ENCODE peak calls at places on chromosome 14, in ten cellular contexts. F is CD8-positive, alpha-beta T cell; X is bronchial epithelial cell; M is endothelial cell of umbilical vein; J is stomach; S is IMR-90; V is GM06990; C is psoas muscle; B is epithelial cell of esophagus; L is cardiac fibroblast. W is an unnamed sample.

GRCh38 chr14:24139272-24139934 is 2.0 kb downstream of the EMC9 start:
- DNase-seq in C (no peak), B (no peak), F (no peak), L (no peak), J (no peak), X (no peak), V (no peak), S (no peak), M (no peak), W (no peak)

GRCh38 chr14:93952829-93953228 is 23.5 kb downstream of the ASB2 start:
- DNase-seq in J (no peak), B (no peak), F (no peak), C (no peak), X (no peak), V (no peak), M (no peak), S (no peak), L (no peak), W (no peak)

GRCh38 chr14:63510538-63510937 is 32.6 kb downstream of the PPP2R5E start:
- DNase-seq in L (no peak), S (peak; percentile 73), J (no peak), B (no peak), C (no peak), V (no peak), F (peak; percentile 36), X (no peak), M (no peak), W (no peak)

GRCh38 chr14:95045255-95045701 is 112.1 kb downstream of the DICER1 start:
- DNase-seq in J (peak; percentile 17), S (no peak), C (no peak), V (no peak), F (no peak), M (no peak), L (no peak), X (no peak), B (no peak), W (peak; percentile 5)

GRCh38 chr14:24058260-24058950 is 6.6 kb downstream of the CARMIL3 start:
- DNase-seq in X (peak; percentile 34), C (peak; percentile 53), M (peak; percentile 44), J (peak; percentile 81), V (no peak), F (peak; percentile 54), L (peak; percentile 86), B (peak; percentile 71), S (peak; percentile 64), W (peak; percentile 85)

GRCh38 chr14:40365305-40365704 is 933.1 kb upstream of the FBXO33 start:
- DNase-seq in S (no peak), J (no peak), C (no peak), V (no peak), B (no peak), M (no peak), X (no peak), L (no peak), F (no peak), W (no peak)

GRCh38 chr14:24935796-24936195 is 114.2 kb downstream of the STXBP6 start:
- DNase-seq in B (no peak), M (no peak), C (no peak), X (no peak), J (no peak), L (no peak), V (no peak), S (peak; percentile 53), F (no peak), W (no peak)

GRCh38 chr14:54867011-54867410 is 35.6 kb downstream of the GCH1 start:
- DNase-seq in L (peak; percentile 71), V (no peak), X (no peak), F (no peak), S (peak; percentile 28), B (no peak), M (peak; percentile 48), J (no peak), C (no peak), W (no peak)

GRCh38 chr14:50362791-50363733 is 33.6 kb downstream of the CDKL1 start:
- DNase-seq in V (peak; percentile 18), B (no peak), L (peak; percentile 25), S (peak; percentile 14), F (peak; percentile 34), M (no peak), C (no peak), J (no peak), X (no peak), W (no peak)
- H3K4me3 ChIP-seq in V (peak overlapping the region; percentile 63), B (no peak overlapping the region), L (peak overlapping the region; percentile 15), S (peak overlapping the region; percentile 5), F (peak overlapping the region; percentile 60), M (no peak overlapping the region), C (peak overlapping the region; percentile 33), J (peak overlapping the region; percentile 14), X (no peak overlapping the region), W (peak overlapping the region; percentile 14)

GRCh38 chr14:36515105-36515593 is 4.9 kb downstream of the NKX2-1 start:
- DNase-seq in S (no peak), L (no peak), F (no peak), B (no peak), C (no peak), X (no peak), J (no peak), M (no peak), V (no peak), W (no peak)

GRCh38 chr14:36513012-36513420 is 7.0 kb downstream of the NKX2-1 start:
- DNase-seq in V (no peak), F (no peak), B (no peak), S (no peak), L (no peak), C (no peak), M (no peak), X (no peak), J (no peak), W (no peak)

GRCh38 chr14:36512585-36513003 is 7.4 kb downstream of the NKX2-1 start:
- DNase-seq in M (no peak), V (no peak), C (no peak), F (no peak), J (no peak), B (no peak), S (no peak), X (no peak), L (no peak), W (no peak)

GRCh38 chr14:36514278-36515104 is 5.5 kb downstream of the NKX2-1 start:
- DNase-seq in C (no peak), X (no peak), J (no peak), V (no peak), S (no peak), F (no peak), M (no peak), B (no peak), L (no peak), W (no peak)

DNA sequence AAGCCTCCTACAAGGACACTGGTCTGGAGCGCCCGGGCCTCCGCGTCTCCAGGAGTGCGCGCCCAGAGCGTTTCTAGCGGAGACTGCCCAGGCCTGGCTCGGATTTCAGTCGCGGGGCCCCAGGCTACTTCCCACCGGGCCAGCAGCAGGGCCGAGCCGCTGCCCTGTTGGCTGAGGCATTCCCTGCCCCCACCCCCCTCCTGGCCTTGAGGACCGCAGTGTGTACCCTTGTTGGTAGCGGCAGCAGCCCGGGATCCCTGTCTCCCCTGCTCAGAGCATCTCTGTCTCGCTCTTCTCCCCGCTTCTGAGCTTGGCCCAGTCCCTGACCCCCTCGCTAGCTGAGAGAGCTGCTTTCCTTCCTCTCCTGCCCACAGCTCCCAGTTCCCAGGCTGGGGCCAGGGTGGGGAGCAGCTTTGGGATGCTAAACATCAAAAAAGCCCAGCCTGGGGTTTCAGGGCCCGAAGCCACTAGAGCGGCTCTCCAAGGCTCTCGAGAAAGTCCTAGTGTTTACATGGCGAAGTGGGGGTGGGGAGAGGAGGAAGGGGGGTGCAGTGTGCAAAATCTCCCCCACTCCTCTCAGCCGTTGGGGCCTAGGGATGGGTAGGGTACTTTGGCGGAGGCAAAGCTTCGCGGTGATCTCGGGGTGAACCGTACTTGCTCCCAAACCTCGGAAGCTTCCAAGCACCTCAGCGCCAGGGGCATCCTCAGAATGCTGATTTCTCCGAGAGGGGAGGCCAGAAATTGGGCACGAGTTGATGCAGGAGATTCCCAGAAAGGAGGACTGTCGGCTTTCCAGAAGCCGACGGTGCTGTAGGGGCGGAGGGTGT is 6.4 kb downstream of the NKX2-1 start:
- DNase-seq in S (no peak), X (no peak), L (no peak), F (no peak), V (no peak), M (no peak), C (no peak), J (no peak), B (no peak), W (no peak)
- H3K4me3 ChIP-seq in S (no peak overlapping the region), X (peak overlapping the region; percentile 16), L (no peak overlapping the region), F (no peak overlapping the region), V (no peak overlapping the region), M (no peak overlapping the region), C (no peak overlapping the region), J (no peak overlapping the region), B (no peak overlapping the region), W (no peak overlapping the region)

GRCh38 chr14:61560323-61560722 is 135.0 kb upstream of the HIF1A start:
- DNase-seq in L (peak; percentile 71), J (no peak), F (no peak), V (no peak), B (no peak), M (no peak), C (no peak), S (peak; percentile 61), X (no peak), W (no peak)
- H3K4me3 ChIP-seq in L (no peak overlapping the region), J (no peak overlapping the region), F (no peak overlapping the region), V (no peak overlapping the region), B (no peak overlapping the region), M (no peak overlapping the region), C (no peak overlapping the region), S (no peak overlapping the region), X (no peak overlapping the region), W (no peak overlapping the region)

GRCh38 chr14:91405724-91406435 is 11.7 kb downstream of the CCDC88C start:
- DNase-seq in C (no peak), V (no peak), X (no peak), S (no peak), L (no peak), B (no peak), J (no peak), F (no peak), M (peak; percentile 33), W (no peak)

GRCh38 chr14:91406982-91407381 is 10.6 kb downstream of the CCDC88C start:
- DNase-seq in V (no peak), C (no peak), F (no peak), X (no peak), B (no peak), L (no peak), S (no peak), J (no peak), M (no peak), W (no peak)

GRCh38 chr14:91403069-91403600 is 14.5 kb downstream of the CCDC88C start:
- DNase-seq in L (no peak), V (no peak), C (no peak), F (peak; percentile 60), S (no peak), B (no peak), X (no peak), J (no peak), M (no peak), W (no peak)

GRCh38 chr14:91406451-91406850 is 11.2 kb downstream of the CCDC88C start:
- DNase-seq in F (no peak), C (no peak), V (no peak), M (no peak), X (no peak), B (no peak), L (no peak), J (no peak), S (no peak), W (no peak)

DNA sequence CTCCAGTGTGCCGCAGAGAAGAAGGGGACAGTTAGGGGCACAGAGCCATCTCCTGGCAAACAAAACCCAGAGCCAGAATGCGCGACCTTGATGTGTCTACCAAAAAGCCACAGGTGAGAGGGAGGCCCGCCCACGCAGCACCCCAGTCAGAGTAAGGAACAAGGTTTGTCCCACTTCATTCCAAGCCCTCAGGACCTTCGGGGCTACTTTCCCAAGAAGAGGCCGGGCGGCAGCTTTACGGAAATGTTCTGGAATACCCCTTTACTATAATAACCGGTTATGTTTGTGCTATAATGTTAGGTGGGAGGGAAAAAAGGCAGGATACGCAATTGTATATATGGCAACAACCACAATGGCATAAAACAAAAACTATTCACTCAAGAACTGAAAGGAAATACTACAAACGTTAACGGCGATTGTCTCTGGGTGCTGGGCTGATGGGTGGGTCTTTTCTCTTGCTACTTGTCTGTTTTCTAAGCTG is 12.3 kb downstream of the CCDC88C start:
- DNase-seq in J (no peak), S (no peak), B (no peak), X (no peak), L (no peak), M (no peak), V (no peak), C (no peak), F (peak; percentile 88), W (peak; percentile 39)
- H3K4me3 ChIP-seq in J (no peak overlapping the region), S (no peak overlapping the region), B (no peak overlapping the region), X (no peak overlapping the region), L (no peak overlapping the region), M (no peak overlapping the region), V (no peak overlapping the region), C (no peak overlapping the region), F (peak overlapping the region; percentile 21), W (no peak overlapping the region)